ENCODE peak calls at places on chromosomes 13 and 19, in four cellular contexts. X is K562, M is HepG2, V is GM12878. U is an unnamed sample.

GRCh38 chr19:5561559-5561958 is 6.2 kb downstream of the TINCR start:
- DNase-seq in X (peak), M (no peak), V (no peak), U (peak)

GRCh38 chr19:33794578-33795369 is 1.9 kb upstream of the KCTD15 start:
- DNase-seq in X (no peak), M (no peak), V (no peak), U (peak)

GRCh38 chr19:799076-799881 is 2.0 kb downstream of the PTBP1 start:
- DNase-seq in X (peak), M (peak), V (no peak), U (no peak)

GRCh38 chr19:45507864-45508680 is 793 bp downstream of the VASP start:
- DNase-seq in X (peak), M (no peak), V (no peak), U (peak)

GRCh38 chr13:28744656-28745055 is 25.9 kb upstream of the SLC46A3 start:
- DNase-seq in X (no peak), M (no peak), V (no peak), U (no peak)

GRCh38 chr19:34888091-34888490 is 38.6 kb upstream of the ZNF30 start:
- DNase-seq in X (no peak), M (peak), V (no peak), U (peak)

GRCh38 chr19:17910776-17911360 is 21.9 kb upstream of the CCDC124 start:
- DNase-seq in X (no peak), M (no peak), V (no peak), U (no peak)

GRCh38 chr13:33869005-33869404 is 51.1 kb downstream of the RFC3 start:
- DNase-seq in X (no peak), M (no peak), V (no peak), U (no peak)

GRCh38 chr19:33000910-33001309 is 28.9 kb downstream of the FAAP24 start:
- DNase-seq in X (no peak), M (no peak), V (no peak), U (no peak)

GRCh38 chr13:97944396-97945029 is 9.0 kb upstream of the IPO5 start:
- DNase-seq in X (no peak), M (no peak), V (no peak), U (no peak)

GRCh38 chr13:114034481-114034891 is 60.6 kb upstream of the C13orf46 start:
- DNase-seq in X (no peak), M (no peak), V (no peak), U (no peak)

GRCh38 chr19:18419195-18419698 is at the start of gene SSBP4:
- DNase-seq in X (peak), M (peak), V (no peak), U (peak)

GRCh38 chr13:85441364-85441763 is 357.9 kb downstream of the SLITRK6 start:
- DNase-seq in X (no peak), M (no peak), V (no peak), U (no peak)

GRCh38 chr13:34993470-34993869 is 51.4 kb downstream of the NBEA start:
- DNase-seq in X (no peak), M (no peak), V (no peak), U (no peak)

GRCh38 chr13:74062933-74063332 is 71.3 kb downstream of the KLF12 start:
- DNase-seq in X (no peak), M (no peak), V (peak), U (no peak)

GRCh38 chr13:114005206-114005720 is 31.4 kb upstream of the C13orf46 start:
- DNase-seq in X (peak), M (no peak), V (no peak), U (no peak)

GRCh38 chr19:35756373-35757230 is at the start of gene HSPB6:
- DNase-seq in X (no peak), M (no peak), V (no peak), U (peak)

GRCh38 chr13:39485314-39485700 is 117.7 kb downstream of the LHFPL6 start:
- DNase-seq in X (no peak), M (no peak), V (no peak), U (no peak)

GRCh38 chr19:58060231-58060630 is 1.1 kb downstream of the ZNF135 start:
- DNase-seq in X (no peak), M (no peak), V (no peak), U (no peak)

GRCh38 chr13:24220086-24220703 is 59.7 kb downstream of the SPATA13 start:
- DNase-seq in X (peak), M (peak), V (no peak), U (peak)

GRCh38 chr13:100382787-100383186 is 205.8 kb downstream of the GGACT start:
- DNase-seq in X (no peak), M (no peak), V (no peak), U (no peak)

GRCh38 chr19:6724631-6725185 is 4.3 kb upstream of the C3 start:
- DNase-seq in X (no peak), M (no peak), V (no peak), U (no peak)

GRCh38 chr13:110485604-110486003 is 75.9 kb downstream of the RAB20 start:
- DNase-seq in X (no peak), M (peak), V (no peak), U (peak)
- TF ChIP-seq NR2C2 in X (no peak), M (no peak), V (no peak), U (no peak)

GRCh38 chr13:26926371-26926770 is 165.8 kb upstream of the GPR12 start:
- DNase-seq in X (no peak), M (no peak), V (no peak), U (no peak)

GRCh38 chr13:26927511-26927910 is 166.9 kb upstream of the GPR12 start:
- DNase-seq in X (no peak), M (no peak), V (no peak), U (no peak)

GRCh38 chr13:26920614-26921355 is 160.2 kb upstream of the GPR12 start:
- DNase-seq in X (no peak), M (no peak), V (no peak), U (no peak)

GRCh38 chr13:26921918-26922317 is 161.3 kb upstream of the GPR12 start:
- DNase-seq in X (no peak), M (no peak), V (no peak), U (no peak)

DNA sequence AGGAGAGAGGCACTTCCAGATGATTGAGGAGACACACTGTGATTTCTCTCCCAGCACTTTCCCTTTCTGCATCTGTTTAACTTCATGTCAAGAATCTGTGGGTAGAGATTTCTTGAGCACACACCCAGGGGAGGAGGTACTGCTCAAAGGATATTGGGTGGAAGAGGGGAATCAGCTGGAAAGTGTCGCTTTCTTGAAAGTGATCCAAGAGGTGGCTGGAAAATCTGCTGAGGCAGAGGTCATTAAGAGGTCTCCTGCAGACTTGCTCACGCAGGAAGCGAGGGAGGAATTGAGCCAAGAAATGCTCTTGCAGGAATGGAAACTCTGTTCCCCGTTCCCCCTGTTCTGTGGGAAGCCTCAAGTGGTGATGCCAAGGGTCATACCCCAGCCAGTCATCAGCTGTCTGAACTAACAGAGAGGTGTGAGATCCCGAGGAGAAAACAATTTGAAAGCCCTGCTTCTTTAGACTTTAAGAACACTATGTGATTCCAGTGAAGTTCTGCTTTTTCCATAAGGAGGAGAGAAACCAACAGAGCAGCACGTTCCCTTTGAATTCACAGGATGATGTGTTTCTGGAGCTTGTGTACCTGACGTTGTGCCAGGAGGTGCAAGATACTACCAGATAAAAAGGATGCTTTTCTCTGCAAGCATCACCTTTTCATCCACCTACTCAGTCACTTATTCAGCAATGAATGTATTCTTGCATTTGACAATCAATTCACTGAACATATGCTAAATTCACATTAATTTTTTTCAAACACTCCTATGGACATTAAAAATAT is 163.4 kb upstream of the GPR12 start:
- DNase-seq in X (no peak), M (no peak), V (no peak), U (no peak)
- TF ChIP-seq NR2C2 in X (no peak), M (no peak), V (no peak), U (no peak)

GRCh38 chr13:112067871-112068305 is 939 bp downstream of the SOX1 start:
- DNase-seq in X (no peak), M (no peak), V (no peak), U (peak)

GRCh38 chr13:112065867-112066623 is 904 bp upstream of the SOX1 start:
- DNase-seq in X (no peak), M (no peak), V (no peak), U (peak)

GRCh38 chr13:112065521-112065866 is 1.5 kb upstream of the SOX1 start:
- DNase-seq in X (no peak), M (no peak), V (no peak), U (no peak)

GRCh38 chr13:112067121-112067741 is at the start of gene SOX1:
- DNase-seq in X (no peak), M (no peak), V (no peak), U (peak)

GRCh38 chr13:112066624-112067004 is 335 bp upstream of the SOX1 start:
- DNase-seq in X (no peak), M (no peak), V (no peak), U (peak)
- TF ChIP-seq NR2C2 in X (no peak), M (no peak), V (no peak), U (no peak)

GRCh38 chr13:96112936-96113335 is 23.0 kb downstream of the HS6ST3 start:
- DNase-seq in X (no peak), M (no peak), V (no peak), U (no peak)
- TF ChIP-seq NR2C2 in X (no peak), M (no peak), V (no peak), U (no peak)

DNA sequence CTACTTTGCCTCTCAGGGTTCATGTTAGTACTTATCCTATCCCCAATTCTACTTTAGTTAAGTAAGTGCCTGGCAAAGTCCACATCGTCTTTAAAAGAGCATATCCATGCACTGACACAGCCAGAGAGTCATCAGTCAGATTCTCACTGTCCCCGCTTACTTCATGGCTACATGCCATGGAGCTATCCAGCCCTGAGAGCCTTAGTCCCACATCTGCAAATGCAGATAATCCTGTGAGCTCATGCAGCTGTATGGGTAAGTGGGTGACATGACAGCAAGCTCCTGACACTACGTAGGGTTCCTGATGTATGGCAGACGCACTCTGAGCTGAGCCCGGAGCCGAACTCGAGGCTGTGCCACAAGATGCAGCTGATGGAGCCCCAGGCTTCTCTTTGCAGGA is 661.5 kb downstream of the LIG4 start:
- DNase-seq in X (no peak), M (no peak), V (no peak), U (no peak)
- TF ChIP-seq NR2C2 in X (no peak), M (no peak), V (no peak), U (no peak)

DNA sequence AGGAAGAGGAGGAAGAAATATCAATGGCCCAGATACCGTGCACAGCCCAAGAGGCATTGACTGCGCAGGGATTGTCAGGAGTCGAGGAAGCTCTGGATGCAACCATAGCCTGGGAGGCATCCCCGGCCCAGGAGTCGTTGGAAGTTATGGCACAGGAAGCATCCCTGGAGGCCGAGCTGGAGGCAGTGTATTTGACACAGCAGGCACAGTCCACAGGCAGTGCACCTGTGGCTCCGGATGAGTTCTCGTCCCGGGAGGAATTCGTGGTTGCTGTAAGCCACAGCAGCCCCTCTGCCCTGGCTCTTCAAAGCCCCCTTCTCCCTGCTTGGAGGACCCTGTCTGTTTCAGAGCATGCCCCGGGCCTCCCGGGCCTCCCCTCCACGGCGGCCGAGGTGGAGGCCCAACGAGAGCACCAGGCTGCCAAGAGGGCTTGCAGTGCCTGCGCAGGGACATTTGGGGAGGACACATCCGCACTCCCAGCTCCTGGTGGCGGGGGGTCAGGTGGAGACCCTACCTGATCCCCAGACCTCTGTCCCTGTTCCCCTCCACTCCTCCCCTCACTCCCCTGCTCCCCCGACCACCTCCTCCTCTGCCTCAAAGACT is 36.0 kb downstream of the KEAP1 start:
- DNase-seq in X (no peak), M (no peak), V (no peak), U (no peak)
- TF ChIP-seq NR2C2 in X (no peak), M (no peak), V (no peak), U (no peak)

DNA sequence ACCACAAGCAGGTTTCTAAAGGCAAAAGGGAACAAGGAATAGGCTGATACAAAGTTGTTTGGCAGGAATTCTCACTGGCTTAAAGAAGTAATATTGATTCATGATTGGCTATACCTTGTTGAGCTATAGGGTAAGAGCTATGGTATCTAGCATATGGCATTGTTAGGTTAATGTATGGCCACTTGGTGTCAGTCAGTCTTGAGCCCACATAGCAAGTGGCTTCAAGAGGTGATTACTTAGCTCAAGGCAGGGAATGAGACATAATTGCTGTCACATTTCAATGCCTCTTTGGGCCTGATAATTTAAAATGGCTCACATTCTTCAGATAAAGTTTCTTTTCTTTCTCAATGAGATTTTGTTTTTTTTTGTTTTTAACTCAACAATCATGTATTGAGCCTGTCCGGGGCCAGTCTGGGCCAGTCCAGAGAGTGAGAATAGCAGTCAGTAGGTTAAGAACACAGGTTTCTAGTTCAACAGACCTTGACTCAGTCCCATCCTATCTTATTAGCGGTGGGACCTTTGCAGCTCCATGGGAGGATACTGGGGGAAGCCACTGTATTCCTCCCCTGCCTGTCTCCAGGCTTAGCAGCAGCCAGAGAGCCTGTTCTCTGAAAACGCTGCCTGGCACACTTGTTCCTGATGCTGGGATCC is 45.8 kb upstream of the RCBTB2 start:
- DNase-seq in X (no peak), M (no peak), V (no peak), U (no peak)
- TF ChIP-seq NR2C2 in X (no peak), M (no peak), V (no peak), U (no peak)

DNA sequence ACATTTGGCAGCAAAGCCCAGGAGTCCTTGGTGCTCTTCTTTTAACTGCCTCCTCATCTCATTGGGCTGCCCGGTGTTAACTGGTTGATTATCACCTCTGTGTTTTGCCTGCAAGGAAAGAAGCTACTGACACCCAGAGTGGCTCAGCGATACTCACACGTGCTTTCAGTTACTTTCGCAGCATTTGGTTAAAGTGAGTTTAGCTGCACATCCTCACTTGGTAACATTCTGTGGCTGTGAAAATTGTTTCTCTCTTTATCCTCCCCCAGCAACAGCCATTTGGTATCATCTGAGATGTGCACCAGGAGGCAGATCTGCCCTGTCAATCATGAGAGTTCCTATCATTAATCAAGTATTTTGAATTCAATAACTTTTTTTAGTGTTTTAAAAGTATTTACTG is 44.6 kb upstream of the GPR183 start:
- DNase-seq in X (no peak), M (no peak), V (no peak), U (no peak)
- TF ChIP-seq NR2C2 in X (no peak), M (no peak), V (no peak), U (no peak)

U was measured in WTC11.